ENCODE peak calls at places on chromosomes 13 and 19, in ten cellular contexts. X is lower leg skin; O is AG08395; D is Kasumi-1; G is activated CD4-positive, alpha-beta T cell treated with anti-CD3 and anti-CD28 coated beads for 36 hours; Q is germinal center; S is CD4-positive, alpha-beta T cell; M is GM18507; F is NCI-H2029; Z is activated CD4-positive, alpha-beta memory T cell treated with anti-CD3 and anti-CD28 coated beads, Interleukin-2, amount 10 ng/mL, durations not matched to agents 7 days and 5 days. E is an unnamed sample.

GRCh38 chr13:27622102-27622820 is 569 bp downstream of the POLR1D start:
- DNase-seq in O (peak), X (peak), M (no peak), D (no peak), S (no peak), Z (no peak), Q (no peak), F (no peak), G (no peak), E (peak)

GRCh38 chr19:44496711-44497110 is 3.6 kb downstream of the ZNF180 start:
- DNase-seq in Z (no peak), S (no peak), D (no peak), O (no peak), G (no peak), M (no peak), X (no peak), F (no peak), Q (no peak), E (no peak)

GRCh38 chr19:904545-904944 is 8.5 kb downstream of the R3HDM4 start:
- DNase-seq in F (no peak), Z (no peak), Q (no peak), G (no peak), M (no peak), S (no peak), O (no peak), X (no peak), D (no peak), E (no peak)

GRCh38 chr19:31220540-31220939 is 128.7 kb downstream of the TSHZ3 start:
- DNase-seq in G (peak), D (peak), Z (peak), M (no peak), X (no peak), S (no peak), Q (no peak), F (no peak), O (no peak), E (no peak)

GRCh38 chr13:101773062-101773461 is 320.6 kb downstream of the ITGBL1 start:
- DNase-seq in Q (no peak), M (no peak), F (no peak), D (no peak), S (no peak), Z (no peak), O (no peak), G (no peak), X (no peak), E (no peak)

GRCh38 chr19:33683881-33684549 is 62.3 kb downstream of the CHST8 start:
- DNase-seq in D (no peak), O (peak), M (no peak), X (peak), G (peak), S (no peak), F (no peak), Z (no peak), Q (no peak), E (peak)

GRCh38 chr19:47230122-47230920 is 678 bp downstream of the BBC3 start:
- DNase-seq in G (peak), Z (peak), M (no peak), O (peak), F (no peak), X (peak), Q (peak), S (peak), D (no peak), E (peak)

GRCh38 chr13:52348081-52348480 is 57.9 kb downstream of the THSD1 start:
- DNase-seq in S (no peak), M (no peak), D (no peak), Q (no peak), F (no peak), O (peak), Z (no peak), G (no peak), X (no peak), E (peak)

GRCh38 chr13:97015661-97016350 is 21.5 kb upstream of the OXGR1 start:
- DNase-seq in F (no peak), M (no peak), X (no peak), D (no peak), G (peak), S (no peak), Z (no peak), O (no peak), Q (no peak), E (no peak)

GRCh38 chr13:20247403-20247802 is 15.3 kb upstream of the GJB6 start:
- DNase-seq in S (no peak), D (no peak), G (no peak), Q (no peak), M (no peak), Z (no peak), X (peak), O (no peak), F (no peak), E (no peak)

GRCh38 chr19:46489445-46490272 is 6.0 kb downstream of the PNMA8B start:
- DNase-seq in Z (no peak), Q (no peak), S (no peak), M (no peak), D (no peak), X (peak), F (no peak), O (peak), G (peak), E (peak)

GRCh38 chr19:48171584-48172170 is 1.2 kb downstream of the ZSWIM9 start:
- DNase-seq in M (no peak), Z (no peak), X (no peak), D (no peak), G (no peak), F (no peak), O (no peak), Q (no peak), S (no peak), E (no peak)

GRCh38 chr13:43780666-43781065 is 6.1 kb downstream of the ENOX1 start:
- DNase-seq in S (no peak), X (no peak), Q (no peak), Z (no peak), G (no peak), D (no peak), M (no peak), O (no peak), F (no peak), E (no peak)

GRCh38 chr19:52171321-52172169 is at the start of gene ZNF836:
- DNase-seq in S (peak), Z (peak), M (peak), X (peak), F (peak), O (peak), G (peak), Q (peak), D (no peak), E (peak)

GRCh38 chr19:7519411-7520130 is 2.9 kb upstream of the MCOLN1 start:
- DNase-seq in X (peak), G (no peak), S (no peak), F (no peak), O (no peak), Z (no peak), D (no peak), M (no peak), Q (no peak), E (no peak)

GRCh38 chr19:12365094-12365371 is 450 bp downstream of the ZNF442 start:
- DNase-seq in M (no peak), D (peak), F (no peak), X (peak), S (no peak), O (peak), G (no peak), Z (no peak), Q (no peak), E (peak)

GRCh38 chr19:6125571-6125989 is 9.9 kb upstream of the ACSBG2 start:
- DNase-seq in S (peak), O (peak), X (peak), D (peak), G (peak), Z (peak), F (peak), Q (peak), M (peak), E (peak)

GRCh38 chr13:23347601-23348000 is 85.9 kb downstream of the SACS start:
- DNase-seq in S (no peak), G (no peak), D (no peak), Q (no peak), Z (no peak), F (no peak), O (no peak), X (no peak), M (no peak), E (no peak)

GRCh38 chr13:28396053-28396452 is 98.9 kb downstream of the FLT1 start:
- DNase-seq in D (no peak), F (no peak), Z (no peak), X (no peak), G (no peak), S (no peak), M (no peak), Q (no peak), O (no peak), E (no peak)

GRCh38 chr13:38202730-38203129 is 146.9 kb upstream of the UFM1 start:
- DNase-seq in Q (no peak), M (no peak), O (no peak), G (peak), S (no peak), Z (no peak), D (no peak), F (no peak), X (no peak), E (peak)

GRCh38 chr13:107834268-107834667 is 381.1 kb downstream of the LIG4 start:
- DNase-seq in S (no peak), Q (no peak), G (no peak), M (no peak), F (no peak), Z (no peak), D (no peak), O (no peak), X (no peak), E (no peak)

GRCh38 chr13:106350208-106350607 is 185.3 kb downstream of the EFNB2 start:
- DNase-seq in G (no peak), D (no peak), X (no peak), Z (no peak), M (no peak), F (no peak), Q (no peak), S (no peak), O (no peak), E (no peak)

GRCh38 chr13:27404680-27405079 is 19.7 kb upstream of the GTF3A start:
- DNase-seq in Q (no peak), O (no peak), F (peak), D (no peak), S (no peak), G (no peak), M (no peak), Z (no peak), X (no peak), E (no peak)

E was measured in AG20443.